ENCODE peak calls at places on chromosomes 13 and 19, in ten cellular contexts. C is HFFc6, U is MCF 10A, D is tibial artery, O is GM12865, L is AG09309, T is nephron progenitor cell, R is right atrium auricular region, B is BE2C, S is PC-3. W is an unnamed sample.

GRCh38 chr13:64274481-64275217 is 2859.0 kb upstream of the PCDH20 start:
- DNase-seq in R (no peak), B (peak; percentile 12), S (no peak), C (no peak), D (no peak), T (no peak), L (no peak), O (no peak), U (no peak), W (no peak)

GRCh38 chr13:92463134-92463533 is 763.5 kb upstream of the GPC6 start:
- DNase-seq in C (no peak), T (no peak), L (no peak), S (no peak), R (no peak), B (no peak), D (no peak), U (no peak), O (no peak), W (no peak)

GRCh38 chr19:18798384-18799352 is 7.6 kb upstream of the COMP start:
- DNase-seq in L (no peak), C (no peak), D (no peak), U (no peak), S (no peak), O (no peak), T (peak; percentile 31), B (no peak), R (no peak), W (no peak)

GRCh38 chr13:109874921-109875454 is 88.6 kb upstream of the IRS2 start:
- DNase-seq in T (no peak), B (no peak), S (peak; percentile 8), L (peak; percentile 13), R (no peak), O (no peak), D (no peak), U (peak; percentile 22), C (peak; percentile 32), W (no peak)

GRCh38 chr13:48985751-48986150 is 10.0 kb downstream of the FNDC3A start:
- DNase-seq in B (no peak), U (no peak), O (no peak), L (no peak), T (no peak), C (no peak), R (no peak), D (no peak), S (no peak), W (no peak)

GRCh38 chr13:70088926-70089325 is 18.7 kb upstream of the ATXN8OS start:
- DNase-seq in O (no peak), C (no peak), S (no peak), R (no peak), T (no peak), L (no peak), D (no peak), U (no peak), B (no peak), W (no peak)

GRCh38 chr19:45717983-45718650 is 12.6 kb downstream of the FBXO46 start:
- DNase-seq in R (no peak), C (no peak), O (no peak), U (no peak), D (peak; percentile 73), S (no peak), L (no peak), B (no peak), T (no peak), W (no peak)

GRCh38 chr19:478236-478888 is 17.5 kb upstream of the SHC2 start:
- DNase-seq in S (no peak), O (no peak), U (no peak), L (no peak), C (no peak), T (no peak), R (no peak), B (no peak), D (no peak), W (no peak)

GRCh38 chr19:37930416-37930815 is 23.4 kb downstream of the SIPA1L3 start:
- DNase-seq in T (no peak), D (no peak), O (no peak), B (no peak), L (no peak), C (no peak), U (peak; percentile 36), S (peak; percentile 44), R (no peak), W (no peak)

GRCh38 chr19:21750586-21751128 is 16.7 kb downstream of the ZNF100 start:
- DNase-seq in T (no peak), R (no peak), D (no peak), L (no peak), O (no peak), U (no peak), S (no peak), B (no peak), C (no peak), W (no peak)

GRCh38 chr13:78742659-78743058 is 83.7 kb upstream of the OBI1 start:
- DNase-seq in T (no peak), B (no peak), D (no peak), O (no peak), C (no peak), S (no peak), R (no peak), U (no peak), L (no peak), W (no peak)

GRCh38 chr13:33264620-33264978 is 21.0 kb downstream of the STARD13 start:
- DNase-seq in D (no peak), B (no peak), C (no peak), L (no peak), U (peak; percentile 85), S (no peak), R (no peak), T (no peak), O (no peak), W (no peak)

GRCh38 chr13:71814806-71815205 is 52.2 kb downstream of the DACH1 start:
- DNase-seq in T (no peak), R (no peak), S (no peak), U (no peak), C (no peak), D (no peak), B (no peak), L (no peak), O (no peak), W (no peak)

GRCh38 chr13:45328661-45329105 is 12.3 kb downstream of the TPT1 start:
- DNase-seq in D (no peak), O (no peak), L (peak; percentile 91), U (no peak), T (no peak), R (no peak), B (no peak), S (no peak), C (peak; percentile 59), W (no peak)

DNA sequence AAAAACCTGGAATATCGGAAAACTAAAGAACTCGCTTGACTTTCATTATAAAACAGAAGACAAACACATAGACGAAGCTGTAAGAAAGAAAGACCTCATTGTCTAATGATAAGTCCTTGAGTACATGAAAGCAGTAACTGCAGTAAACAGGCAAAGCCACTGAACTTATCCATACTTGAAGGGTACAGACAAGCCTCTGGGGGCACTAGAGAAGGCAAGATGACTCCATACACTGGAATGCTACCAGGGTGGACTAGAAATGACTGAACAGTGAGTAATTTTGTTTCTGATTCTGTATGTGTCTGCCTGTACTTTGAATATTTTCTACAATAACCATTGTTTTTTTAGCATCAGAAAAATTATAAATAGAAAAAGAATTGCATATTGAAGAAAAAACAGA is 507.9 kb downstream of the UQCRFS1 start:
- DNase-seq in D (no peak), C (peak; percentile 83), O (no peak), B (no peak), T (no peak), U (no peak), L (peak; percentile 68), S (peak; percentile 57), R (no peak), W (no peak)
- TF ChIP-seq CTCF in D (no peak), C (peak; percentile 66), O (no peak), B (no peak), T (peak; percentile 30), U (no peak), L (peak; percentile 68), S (peak; percentile 24), R (no peak), W (peak; percentile 64)

GRCh38 chr19:31231181-31231580 is 118.1 kb downstream of the TSHZ3 start:
- DNase-seq in O (no peak), T (no peak), C (no peak), L (no peak), B (no peak), D (no peak), R (no peak), S (no peak), U (no peak), W (no peak)

GRCh38 chr19:31235806-31236205 is 113.4 kb downstream of the TSHZ3 start:
- DNase-seq in T (no peak), L (no peak), C (no peak), U (no peak), D (no peak), O (no peak), B (no peak), S (peak; percentile 4), R (no peak), W (no peak)

GRCh38 chr19:31232871-31233270 is 116.4 kb downstream of the TSHZ3 start:
- DNase-seq in O (no peak), D (no peak), C (peak; percentile 88), L (peak; percentile 94), T (no peak), S (peak; percentile 10), R (no peak), B (no peak), U (peak; percentile 44), W (no peak)

GRCh38 chr19:31233288-31233687 is 115.9 kb downstream of the TSHZ3 start:
- DNase-seq in O (no peak), D (no peak), T (no peak), U (no peak), B (no peak), L (no peak), C (no peak), S (no peak), R (no peak), W (no peak)

GRCh38 chr19:31232220-31232619 is 117.0 kb downstream of the TSHZ3 start:
- DNase-seq in R (no peak), B (no peak), S (no peak), L (peak; percentile 32), T (no peak), U (no peak), O (no peak), D (no peak), C (no peak), W (no peak)
- TF ChIP-seq CTCF in R (no peak), B (no peak), S (no peak), L (no peak), T (no peak), U (no peak), O (no peak), D (no peak), C (peak; percentile 40), W (peak; percentile 24)

GRCh38 chr13:53285896-53286430 is 257.4 kb downstream of the OLFM4 start:
- DNase-seq in B (no peak), R (no peak), O (no peak), U (no peak), L (no peak), T (no peak), D (no peak), S (no peak), C (no peak), W (no peak)
- TF ChIP-seq CTCF in B (no peak), R (no peak), O (no peak), U (no peak), L (no peak), T (no peak), D (no peak), S (no peak), C (no peak), W (no peak)

DNA sequence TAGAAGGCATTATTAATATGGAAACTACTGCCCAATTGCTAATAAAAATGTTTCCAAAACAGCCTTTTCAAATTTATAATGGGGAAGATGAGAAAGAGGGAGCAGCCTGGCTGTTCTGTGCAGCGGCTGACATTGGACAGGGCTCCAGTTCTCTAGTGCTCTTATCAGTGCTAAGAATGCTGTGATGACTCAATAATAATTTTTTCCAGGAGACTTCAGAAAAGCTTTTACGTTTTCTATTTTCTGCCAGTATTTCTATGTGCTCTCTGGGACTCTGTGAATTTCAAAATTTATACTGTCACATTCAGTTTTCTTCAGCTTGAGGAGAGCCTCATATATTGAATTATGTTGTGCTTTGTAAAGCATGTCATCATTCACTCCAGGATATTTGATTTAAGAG is 209.6 kb downstream of the VWA8 start:
- DNase-seq in L (peak; percentile 31), D (no peak), C (peak; percentile 7), O (no peak), S (no peak), U (no peak), T (no peak), B (peak; percentile 18), R (no peak), W (no peak)
- TF ChIP-seq CTCF in L (no peak), D (no peak), C (no peak), O (no peak), S (no peak), U (no peak), T (no peak), B (no peak), R (no peak), W (no peak)